ENCODE peak calls at places on chromosomes 7 and 10, in five cellular contexts. L is T1000, M is endodermal cell, A is T-helper 2 cell, K is PC-3. S is an unnamed sample.

GRCh38 chr10:111203615-111204014 is 126.8 kb downstream of the ADRA2A start:
- DNase-seq in L (no peak), M (no peak), A (no peak), K (no peak), S (no peak)

GRCh38 chr7:118711631-118712156 is 487.2 kb downstream of the ANKRD7 start:
- DNase-seq in L (no peak), A (no peak), K (no peak), M (no peak), S (no peak)

GRCh38 chr7:31102973-31103850 is 51.1 kb downstream of the ADCYAP1R1 start:
- DNase-seq in M (peak; percentile 16), A (no peak), L (no peak), K (no peak), S (peak; percentile 63)

GRCh38 chr7:74263399-74264120 is 9.4 kb upstream of the RFC2 start:
- DNase-seq in A (no peak), L (no peak), K (no peak), M (no peak), S (no peak)

GRCh38 chr7:159321278-159321677 is 176.6 kb upstream of the VIPR2 start:
- DNase-seq in A (no peak), L (no peak), K (no peak), M (no peak), S (no peak)

GRCh38 chr10:42999385-43000020 is 77.4 kb upstream of the RET start:
- DNase-seq in L (no peak), M (no peak), A (no peak), K (no peak), S (peak; percentile 69)

GRCh38 chr10:80660736-80661135 is 123.0 kb downstream of the SH2D4B start:
- DNase-seq in L (no peak), M (no peak), K (no peak), A (no peak), S (no peak)

GRCh38 chr10:109386921-109387320 is 536.4 kb downstream of the XPNPEP1 start:
- DNase-seq in L (no peak), M (no peak), A (no peak), K (no peak), S (no peak)

GRCh38 chr7:149670288-149670687 is 103.1 kb downstream of the ZNF467 start:
- DNase-seq in K (peak; percentile 26), A (no peak), M (no peak), L (no peak), S (no peak)

GRCh38 chr10:100571069-100571817 is 35.5 kb downstream of the HIF1AN start:
- DNase-seq in M (no peak), A (no peak), L (no peak), K (no peak), S (no peak)

GRCh38 chr7:108824840-108825540 is 255.3 kb downstream of the DNAJB9 start:
- DNase-seq in M (peak; percentile 77), A (no peak), L (peak; percentile 21), K (peak; percentile 27), S (no peak)

GRCh38 chr10:124025638-124026336 is 67.6 kb downstream of the CHST15 start:
- DNase-seq in L (no peak), K (peak; percentile 38), M (peak; percentile 67), A (no peak), S (peak; percentile 67)

GRCh38 chr10:69080231-69080630 is 7.7 kb upstream of the SRGN start:
- DNase-seq in A (no peak), M (no peak), L (no peak), K (no peak), S (no peak)

GRCh38 chr10:123156091-123156490 is 1.9 kb downstream of the BUB3 start:
- DNase-seq in L (no peak), K (peak; percentile 81), M (no peak), A (no peak), S (no peak)

GRCh38 chr10:30134546-30134945 is 75.2 kb upstream of the JCAD start:
- DNase-seq in K (no peak), L (no peak), A (no peak), M (no peak), S (no peak)

GRCh38 chr7:112205348-112206237 is 606 bp downstream of the DOCK4 start:
- DNase-seq in M (peak; percentile 89), K (peak; percentile 32), L (no peak), A (no peak), S (peak; percentile 93)

GRCh38 chr7:140625908-140626868 is 14.4 kb downstream of the DENND2A start:
- DNase-seq in K (peak; percentile 94), M (peak; percentile 90), A (no peak), L (peak; percentile 90), S (no peak)

GRCh38 chr7:31340603-31341002 is at the start of gene NEUROD6:
- DNase-seq in A (no peak), L (no peak), M (no peak), K (no peak), S (no peak)

GRCh38 chr7:143345428-143345900 is 17.0 kb downstream of the FAM131B start:
- DNase-seq in L (no peak), M (peak; percentile 94), K (no peak), A (peak; percentile 52), S (peak; percentile 90)

GRCh38 chr7:25854059-25854458 is 297.9 kb upstream of the NFE2L3 start:
- DNase-seq in M (peak; percentile 58), A (no peak), K (no peak), L (no peak), S (no peak)

GRCh38 chr7:36469236-36469635 is 79.6 kb downstream of the ANLN start:
- DNase-seq in M (no peak), K (no peak), A (no peak), L (no peak), S (no peak)

GRCh38 chr10:72712136-72712535 is 20.2 kb downstream of the MCU start:
- DNase-seq in L (no peak), M (no peak), A (no peak), K (no peak), S (no peak)

GRCh38 chr10:22253578-22253882 is 35.7 kb upstream of the EBLN1 start:
- DNase-seq in A (peak; percentile 17), K (no peak), M (no peak), L (no peak), S (peak; percentile 89)

GRCh38 chr10:69906425-69906824 is 104.7 kb downstream of the COL13A1 start:
- DNase-seq in L (no peak), A (no peak), M (no peak), K (no peak), S (no peak)

S was measured in spleen.